ENCODE peak calls at places on chromosomes 4 and X, in five cellular contexts. W is foreskin keratinocyte, T is CD14-positive monocyte, A is left ventricle myocardium inferior, E is GM06990. D is an unnamed sample.

GRCh38 chrX:50770702-50771101 is 43.3 kb downstream of the SHROOM4 start:
- DNase-seq in W (no peak), T (no peak), A (no peak), E (no peak), D (no peak)

GRCh38 chrX:66634272-66634671 is 4.6 kb downstream of the EDA2R start:
- DNase-seq in W (no peak), T (no peak), A (no peak), E (no peak), D (no peak)

GRCh38 chr4:156312261-156312847 is 358.7 kb upstream of the CTSO start:
- DNase-seq in W (peak), T (no peak), A (no peak), E (peak), D (no peak)

GRCh38 chrX:1507511-1508463 is 29.2 kb downstream of the P2RY8 start:
- DNase-seq in W (no peak), T (peak), A (no peak), E (peak), D (peak)

GRCh38 chr4:40971346-40971745 is 221.6 kb downstream of the NSUN7 start:
- DNase-seq in W (no peak), T (no peak), A (no peak), E (no peak), D (no peak)

GRCh38 chr4:182023469-182023868 is 219.7 kb upstream of the TENM3 start:
- DNase-seq in W (no peak), T (no peak), A (no peak), E (no peak), D (no peak)

GRCh38 chr4:8850074-8850829 is 21.4 kb downstream of the HMX1 start:
- DNase-seq in W (no peak), T (peak), A (peak), E (no peak), D (no peak)

GRCh38 chr4:24248674-24249644 is 335.4 kb downstream of the DHX15 start:
- DNase-seq in W (no peak), T (no peak), A (peak), E (no peak), D (no peak)

GRCh38 chrX:49273181-49273727 is 3.7 kb downstream of the PPP1R3F start:
- DNase-seq in W (no peak), T (no peak), A (no peak), E (no peak), D (no peak)

GRCh38 chrX:102841706-102842003 is 95.4 kb upstream of the RAB40AL start:
- DNase-seq in W (no peak), T (no peak), A (no peak), E (no peak), D (no peak)

GRCh38 chr4:138875886-138876608 is 139.5 kb upstream of the NOCT start:
- DNase-seq in W (peak), T (no peak), A (no peak), E (no peak), D (no peak)

GRCh38 chr4:110055014-110055768 is 142.5 kb downstream of the EGF start:
- DNase-seq in W (no peak), T (no peak), A (no peak), E (peak), D (peak)

GRCh38 chr4:71004281-71004851 is 10.9 kb downstream of the DCK start:
- DNase-seq in W (no peak), T (no peak), A (no peak), E (peak), D (no peak)

GRCh38 chrX:3638280-3638873 is 75.1 kb downstream of the PRKX start:
- DNase-seq in W (no peak), T (no peak), A (no peak), E (no peak), D (peak)

GRCh38 chr4:113278324-113278934 is 229.0 kb downstream of the ANK2 start:
- DNase-seq in W (peak), T (no peak), A (peak), E (peak), D (peak)

GRCh38 chr4:24477919-24478318 is 106.4 kb downstream of the DHX15 start:
- DNase-seq in W (no peak), T (no peak), A (peak), E (no peak), D (no peak)

GRCh38 chr4:3773552-3774001 is 7.4 kb downstream of the ADRA2C start:
- DNase-seq in W (no peak), T (no peak), A (no peak), E (no peak), D (no peak)

GRCh38 chr4:6716958-6717655 is 1.1 kb downstream of the BLOC1S4 start:
- DNase-seq in W (no peak), T (no peak), A (no peak), E (no peak), D (no peak)

GRCh38 chr4:122914292-122914904 is 8.0 kb downstream of the NUDT6 start:
- DNase-seq in W (peak), T (no peak), A (no peak), E (peak), D (peak)
- TF ChIP-seq CTCF in W (peak), T (no peak), A (peak), E (peak), D (no peak)

GRCh38 chr4:57214654-57215411 is 104.6 kb upstream of the IGFBP7 start:
- DNase-seq in W (no peak), T (no peak), A (no peak), E (no peak), D (no peak)

GRCh38 chr4:57205580-57205979 is 95.4 kb upstream of the IGFBP7 start:
- DNase-seq in W (no peak), T (no peak), A (no peak), E (no peak), D (no peak)

GRCh38 chr4:57206172-57206571 is 96.0 kb upstream of the IGFBP7 start:
- DNase-seq in W (no peak), T (no peak), A (no peak), E (no peak), D (no peak)

GRCh38 chr4:57211131-57211530 is 100.9 kb upstream of the IGFBP7 start:
- DNase-seq in W (no peak), T (no peak), A (no peak), E (no peak), D (no peak)
- TF ChIP-seq CTCF in W (no peak), T (no peak), A (no peak), E (no peak), D (no peak)

GRCh38 chrX:16827225-16827624 is 41.0 kb downstream of the TXLNG start:
- DNase-seq in W (peak), T (no peak), A (no peak), E (no peak), D (no peak)

GRCh38 chrX:16822723-16823122 is 36.5 kb downstream of the TXLNG start:
- DNase-seq in W (peak), T (no peak), A (no peak), E (no peak), D (no peak)

GRCh38 chrX:16828126-16828908 is 41.8 kb downstream of the RBBP7 start:
- DNase-seq in W (peak), T (no peak), A (no peak), E (no peak), D (no peak)

GRCh38 chrX:16825306-16826035 is 39.2 kb downstream of the TXLNG start:
- DNase-seq in W (peak), T (no peak), A (no peak), E (no peak), D (no peak)

GRCh38 chrX:16826207-16826606 is 39.9 kb downstream of the TXLNG start:
- DNase-seq in W (peak), T (no peak), A (no peak), E (peak), D (peak)
- TF ChIP-seq CTCF in W (peak), T (peak), A (peak), E (peak), D (no peak)

DNA sequence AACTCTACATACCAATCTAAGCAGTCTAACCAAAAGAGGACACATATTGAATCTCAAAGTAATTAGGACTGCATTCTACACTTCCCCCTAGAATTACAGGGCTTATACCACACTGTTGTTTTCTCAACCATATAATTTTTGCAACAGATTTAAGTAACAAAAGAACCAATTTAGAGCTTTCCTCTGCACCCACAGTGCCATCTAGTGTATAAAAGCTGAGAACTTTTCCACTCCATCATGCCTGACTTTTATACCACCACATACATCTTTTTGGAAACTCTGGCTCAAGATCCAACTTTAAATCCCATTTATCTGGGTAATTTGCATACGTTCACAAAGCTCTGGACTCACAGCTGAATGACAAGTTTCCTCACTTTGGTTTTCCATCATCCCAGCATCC is 99.5 kb downstream of the EFHC2 start:
- DNase-seq in W (peak), T (no peak), A (no peak), E (no peak), D (no peak)
- TF ChIP-seq CTCF in W (peak), T (peak), A (peak), E (peak), D (peak)

GRCh38 chr4:55732864-55733263 is 86.7 kb upstream of the EXOC1L start:
- DNase-seq in W (no peak), T (no peak), A (no peak), E (no peak), D (no peak)

GRCh38 chr4:55733874-55734437 is 85.6 kb upstream of the EXOC1L start:
- DNase-seq in W (peak), T (no peak), A (peak), E (no peak), D (no peak)

GRCh38 chr4:55736605-55737183 is 82.9 kb upstream of the EXOC1L start:
- DNase-seq in W (peak), T (no peak), A (no peak), E (no peak), D (peak)
- TF ChIP-seq CTCF in W (peak), T (peak), A (peak), E (peak), D (no peak)

GRCh38 chrX:150489359-150490015 is 78.9 kb upstream of the MTM1 start:
- DNase-seq in W (no peak), T (no peak), A (no peak), E (no peak), D (no peak)

GRCh38 chrX:150483576-150483975 is 84.8 kb upstream of the MTM1 start:
- DNase-seq in W (no peak), T (no peak), A (no peak), E (no peak), D (no peak)

GRCh38 chrX:150482537-150483217 is 85.7 kb upstream of the MTM1 start:
- DNase-seq in W (peak), T (no peak), A (no peak), E (no peak), D (peak)

GRCh38 chrX:150487369-150488094 is 80.9 kb upstream of the MTM1 start:
- DNase-seq in W (no peak), T (no peak), A (no peak), E (no peak), D (no peak)

DNA sequence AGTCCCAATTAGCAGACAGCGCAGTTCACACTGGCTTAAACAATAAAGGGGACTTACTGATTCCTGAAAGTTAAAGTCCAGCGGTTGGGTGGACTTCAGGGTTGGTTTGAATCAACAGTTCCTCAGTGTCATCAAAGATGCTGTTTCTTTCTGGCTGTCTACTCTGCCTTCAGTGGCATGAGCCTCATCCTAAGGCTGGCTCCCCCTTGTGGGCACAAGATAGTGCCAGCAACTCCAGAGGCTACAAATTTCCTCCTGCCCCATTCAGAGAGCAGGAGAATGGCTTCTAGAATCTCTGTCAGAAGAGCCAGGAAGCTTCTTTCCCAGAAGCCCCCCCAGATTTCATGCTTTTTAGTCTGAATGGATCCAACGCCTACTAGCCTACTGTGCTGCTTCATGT is 82.4 kb upstream of the MTM1 start:
- DNase-seq in W (peak), T (peak), A (peak), E (no peak), D (peak)
- TF ChIP-seq CTCF in W (peak), T (peak), A (peak), E (peak), D (no peak)

GRCh38 chr4:132982151-132982550 is 166.9 kb upstream of the PCDH10 start:
- DNase-seq in W (no peak), T (no peak), A (no peak), E (no peak), D (no peak)
- TF ChIP-seq CTCF in W (no peak), T (no peak), A (no peak), E (no peak), D (no peak)

DNA sequence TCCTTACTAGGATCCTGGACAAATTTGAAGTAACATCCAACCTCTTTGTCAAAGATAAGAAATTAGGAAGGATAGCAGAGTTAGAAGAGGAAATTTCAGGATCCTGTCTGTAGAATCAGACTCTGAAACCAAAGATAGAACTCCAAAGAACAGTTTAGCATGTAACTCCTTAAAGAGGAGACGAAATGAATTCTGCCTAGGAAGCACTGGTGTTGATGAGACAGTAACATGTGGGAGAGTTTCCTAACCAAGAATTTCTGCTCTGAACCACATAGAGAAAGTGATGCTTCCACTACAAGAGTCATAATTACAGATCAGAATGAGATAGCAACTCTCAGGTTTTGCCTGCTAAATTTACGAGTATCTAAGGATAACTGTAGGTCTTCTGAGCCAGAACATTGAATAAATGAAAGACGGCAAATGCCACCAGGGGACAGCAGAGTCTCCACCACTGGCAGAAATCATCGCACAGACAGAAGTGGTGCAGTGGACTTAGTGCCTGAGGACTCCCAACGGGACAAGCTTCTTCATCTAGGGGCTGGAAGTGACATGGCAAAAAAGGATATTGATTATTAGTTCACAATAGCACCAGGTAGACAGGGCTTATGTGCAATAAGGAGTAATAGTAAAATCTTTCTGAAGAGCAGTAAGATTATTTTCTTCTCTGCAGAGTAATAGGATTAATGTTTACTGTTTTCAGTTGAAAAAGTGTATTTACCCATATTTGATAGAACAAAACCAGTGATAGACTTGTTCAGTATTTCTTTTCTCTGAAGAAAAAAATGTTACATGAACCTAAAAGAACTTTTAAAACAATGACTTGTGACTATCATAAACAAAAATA is 6.7 kb upstream of the PPID start:
- DNase-seq in W (peak), T (no peak), A (peak), E (no peak), D (peak)
- TF ChIP-seq CTCF in W (peak), T (peak), A (peak), E (peak), D (peak)

GRCh38 chrX:19544693-19545305 is 29.5 kb upstream of the MAP3K15 start:
- DNase-seq in W (peak), T (no peak), A (no peak), E (no peak), D (peak)
- TF ChIP-seq CTCF in W (peak), T (peak), A (peak), E (peak), D (peak)

D was measured in GM20000.